ENCODE peak calls at places on chromosome 16, in nine cellular contexts. V is AG04450, E is A549, G is prostate gland, P is PC-3, U is thoracic aorta, Y is GM10248, X is tibial artery, Q is mammary epithelial cell. M is an unnamed sample.

GRCh38 chr16:57577691-57578224 is 35.3 kb downstream of the ADGRG5 start:
- DNase-seq in V (no peak), E (no peak), G (no peak), P (no peak), U (no peak), Y (no peak), X (no peak), Q (no peak), M (no peak)

GRCh38 chr16:80664798-80665197 is 124.0 kb downstream of the DYNLRB2 start:
- DNase-seq in V (no peak), E (no peak), G (no peak), P (peak), U (no peak), Y (no peak), X (no peak), Q (peak), M (no peak)

GRCh38 chr16:31452631-31453106 is 6.6 kb upstream of the ARMC5 start:
- DNase-seq in V (peak), E (no peak), G (no peak), P (peak), U (no peak), Y (no peak), X (peak), Q (peak), M (peak)

GRCh38 chr16:85086347-85087291 is 25.7 kb downstream of the CIBAR2 start:
- DNase-seq in V (no peak), E (peak), G (peak), P (peak), U (no peak), Y (peak), X (peak), Q (peak), M (peak)

GRCh38 chr16:85327731-85328664 is 215.7 kb upstream of the CIBAR2 start:
- DNase-seq in V (no peak), E (no peak), G (no peak), P (no peak), U (no peak), Y (no peak), X (no peak), Q (no peak), M (no peak)

GRCh38 chr16:4217246-4218131 is 24.4 kb downstream of the SRL start:
- DNase-seq in V (no peak), E (no peak), G (peak), P (no peak), U (no peak), Y (no peak), X (no peak), Q (no peak), M (no peak)

GRCh38 chr16:30958164-30959083 is 870 bp downstream of the SETD1A start:
- DNase-seq in V (no peak), E (peak), G (no peak), P (peak), U (no peak), Y (peak), X (peak), Q (peak), M (peak)

GRCh38 chr16:68737046-68737729 is at the start of gene CDH1:
- DNase-seq in V (no peak), E (no peak), G (peak), P (peak), U (no peak), Y (peak), X (no peak), Q (peak), M (peak)

GRCh38 chr16:67942200-67942509 is 1.8 kb downstream of the LCAT start:
- DNase-seq in V (no peak), E (peak), G (no peak), P (peak), U (no peak), Y (peak), X (peak), Q (no peak), M (peak)

GRCh38 chr16:3980311-3981111 is 100.0 kb upstream of the CREBBP start:
- DNase-seq in V (no peak), E (no peak), G (no peak), P (peak), U (no peak), Y (no peak), X (no peak), Q (no peak), M (peak)

GRCh38 chr16:21590791-21591190 is 8.6 kb upstream of the METTL9 start:
- DNase-seq in V (no peak), E (no peak), G (no peak), P (peak), U (no peak), Y (no peak), X (no peak), Q (no peak), M (no peak)

GRCh38 chr16:57699481-57699880 is 4.9 kb downstream of the DRC7 start:
- DNase-seq in V (no peak), E (no peak), G (no peak), P (no peak), U (no peak), Y (no peak), X (no peak), Q (no peak), M (no peak)

GRCh38 chr16:48117217-48118105 is 38.3 kb downstream of the ABCC12 start:
- DNase-seq in V (no peak), E (peak), G (no peak), P (peak), U (no peak), Y (peak), X (no peak), Q (no peak), M (peak)

GRCh38 chr16:70470927-70471341 is 16.5 kb downstream of the FCSK start:
- DNase-seq in V (no peak), E (peak), G (no peak), P (peak), U (no peak), Y (no peak), X (no peak), Q (no peak), M (peak)

GRCh38 chr16:30991052-30991451 is 6.0 kb downstream of the HSD3B7 start:
- DNase-seq in V (no peak), E (no peak), G (no peak), P (no peak), U (no peak), Y (no peak), X (no peak), Q (no peak), M (no peak)

GRCh38 chr16:72677662-72678447 is 370.1 kb downstream of the ZFHX3 start:
- DNase-seq in V (peak), E (no peak), G (no peak), P (peak), U (no peak), Y (no peak), X (no peak), Q (peak), M (peak)

GRCh38 chr16:1194665-1195392 is 30.2 kb downstream of the TPSG1 start:
- DNase-seq in V (no peak), E (no peak), G (no peak), P (no peak), U (no peak), Y (peak), X (no peak), Q (no peak), M (no peak)

GRCh38 chr16:68995011-68995504 is 110.4 kb upstream of the HAS3 start:
- DNase-seq in V (no peak), E (peak), G (peak), P (peak), U (no peak), Y (no peak), X (no peak), Q (peak), M (peak)

GRCh38 chr16:86572616-86573015 is 5.7 kb upstream of the FOXL1 start:
- DNase-seq in V (no peak), E (no peak), G (no peak), P (no peak), U (no peak), Y (no peak), X (no peak), Q (no peak), M (no peak)

GRCh38 chr16:10868089-10868488 is 8.9 kb upstream of the CIITA start:
- DNase-seq in V (no peak), E (no peak), G (no peak), P (no peak), U (no peak), Y (no peak), X (no peak), Q (no peak), M (no peak)

GRCh38 chr16:66036775-66037715 is 329.4 kb upstream of the CDH5 start:
- DNase-seq in V (no peak), E (no peak), G (peak), P (no peak), U (no peak), Y (no peak), X (peak), Q (no peak), M (no peak)

GRCh38 chr16:8931864-8932263 is 31.8 kb downstream of the USP7 start:
- DNase-seq in V (peak), E (no peak), G (peak), P (peak), U (no peak), Y (peak), X (peak), Q (peak), M (peak)

GRCh38 chr16:4410335-4411075 is 5.9 kb downstream of the CORO7 start:
- DNase-seq in V (peak), E (no peak), G (peak), P (peak), U (no peak), Y (no peak), X (no peak), Q (peak), M (peak)

GRCh38 chr16:58853830-58854229 is 119.7 kb upstream of the GOT2 start:
- DNase-seq in V (no peak), E (no peak), G (no peak), P (no peak), U (no peak), Y (no peak), X (no peak), Q (no peak), M (no peak)

GRCh38 chr16:7313170-7313569 is 19.5 kb upstream of the RBFOX1 start:
- DNase-seq in V (no peak), E (no peak), G (no peak), P (peak), U (no peak), Y (no peak), X (no peak), Q (no peak), M (no peak)
- TF ChIP-seq CTCF in V (no peak), E (peak), G (no peak), P (peak), U (no peak), Y (no peak), X (no peak), Q (no peak), M (no peak)

GRCh38 chr16:50369133-50369804 is 481 bp upstream of the BRD7 start:
- DNase-seq in V (no peak), E (no peak), G (no peak), P (no peak), U (no peak), Y (no peak), X (no peak), Q (no peak), M (no peak)
- TF ChIP-seq CTCF in V (no peak), E (no peak), G (no peak), P (no peak), U (no peak), Y (no peak), X (no peak), Q (no peak), M (no peak)

GRCh38 chr16:2464333-2464732 is 4.4 kb downstream of the TEDC2 start:
- DNase-seq in V (no peak), E (no peak), G (no peak), P (no peak), U (no peak), Y (no peak), X (no peak), Q (no peak), M (no peak)

GRCh38 chr16:2467301-2468141 is 3.6 kb upstream of the NTN3 start:
- DNase-seq in V (no peak), E (peak), G (peak), P (peak), U (no peak), Y (peak), X (peak), Q (peak), M (peak)

GRCh38 chr16:2466667-2467300 is 4.3 kb upstream of the NTN3 start:
- DNase-seq in V (no peak), E (no peak), G (no peak), P (no peak), U (no peak), Y (no peak), X (no peak), Q (no peak), M (no peak)

GRCh38 chr16:2468142-2468724 is 2.9 kb upstream of the NTN3 start:
- DNase-seq in V (no peak), E (peak), G (peak), P (peak), U (no peak), Y (peak), X (no peak), Q (peak), M (peak)

GRCh38 chr16:2465653-2466415 is 5.3 kb upstream of the NTN3 start:
- DNase-seq in V (no peak), E (peak), G (no peak), P (peak), U (no peak), Y (no peak), X (no peak), Q (no peak), M (no peak)
- TF ChIP-seq CTCF in V (peak), E (no peak), G (peak), P (no peak), U (no peak), Y (peak), X (no peak), Q (peak), M (no peak)

DNA sequence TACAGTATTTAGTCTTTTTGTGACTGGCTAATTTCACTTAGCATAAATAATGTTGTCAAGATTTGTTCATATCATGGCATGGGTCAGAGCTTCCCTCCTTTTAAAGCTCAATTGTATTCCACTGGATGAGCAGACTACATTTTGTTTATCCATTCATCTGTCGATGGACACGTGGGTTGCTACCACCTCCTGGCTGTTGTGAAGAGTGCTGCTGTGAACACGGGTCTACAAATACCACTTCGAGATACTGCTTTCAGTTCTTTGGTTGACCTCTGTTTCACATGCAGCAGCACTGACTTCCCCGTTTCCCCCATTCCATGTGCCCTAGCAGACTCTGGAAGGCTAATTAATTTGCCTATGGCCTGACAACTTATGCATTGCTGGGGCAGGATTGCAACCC is 285.4 kb downstream of the SHISA9 start:
- DNase-seq in V (no peak), E (no peak), G (no peak), P (no peak), U (no peak), Y (no peak), X (no peak), Q (peak), M (peak)
- TF ChIP-seq CTCF in V (no peak), E (no peak), G (no peak), P (no peak), U (no peak), Y (no peak), X (no peak), Q (no peak), M (no peak)

DNA sequence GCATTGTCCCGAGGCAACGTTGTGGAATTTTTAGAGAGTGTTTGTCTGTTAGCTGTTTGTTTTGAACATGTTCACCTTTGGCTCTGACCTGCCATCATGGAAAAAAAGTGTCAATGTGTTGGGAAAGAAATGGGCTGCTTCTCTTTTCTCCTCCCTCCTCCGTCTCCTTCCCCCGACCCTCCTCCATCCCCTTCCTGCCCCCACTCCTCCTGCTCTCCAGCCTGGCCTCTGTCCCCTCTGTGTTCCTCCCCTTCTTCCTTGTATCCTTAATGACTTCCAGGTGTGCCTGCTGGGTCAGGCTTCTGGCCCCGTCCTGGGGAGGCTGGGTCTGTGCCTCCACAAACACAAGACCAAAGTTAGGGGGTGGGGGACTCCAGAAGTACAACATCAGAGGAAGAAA is 463.0 kb downstream of the MAF start:
- DNase-seq in V (no peak), E (no peak), G (no peak), P (no peak), U (no peak), Y (no peak), X (no peak), Q (no peak), M (no peak)
- TF ChIP-seq CTCF in V (no peak), E (no peak), G (no peak), P (no peak), U (no peak), Y (no peak), X (no peak), Q (no peak), M (no peak)

DNA sequence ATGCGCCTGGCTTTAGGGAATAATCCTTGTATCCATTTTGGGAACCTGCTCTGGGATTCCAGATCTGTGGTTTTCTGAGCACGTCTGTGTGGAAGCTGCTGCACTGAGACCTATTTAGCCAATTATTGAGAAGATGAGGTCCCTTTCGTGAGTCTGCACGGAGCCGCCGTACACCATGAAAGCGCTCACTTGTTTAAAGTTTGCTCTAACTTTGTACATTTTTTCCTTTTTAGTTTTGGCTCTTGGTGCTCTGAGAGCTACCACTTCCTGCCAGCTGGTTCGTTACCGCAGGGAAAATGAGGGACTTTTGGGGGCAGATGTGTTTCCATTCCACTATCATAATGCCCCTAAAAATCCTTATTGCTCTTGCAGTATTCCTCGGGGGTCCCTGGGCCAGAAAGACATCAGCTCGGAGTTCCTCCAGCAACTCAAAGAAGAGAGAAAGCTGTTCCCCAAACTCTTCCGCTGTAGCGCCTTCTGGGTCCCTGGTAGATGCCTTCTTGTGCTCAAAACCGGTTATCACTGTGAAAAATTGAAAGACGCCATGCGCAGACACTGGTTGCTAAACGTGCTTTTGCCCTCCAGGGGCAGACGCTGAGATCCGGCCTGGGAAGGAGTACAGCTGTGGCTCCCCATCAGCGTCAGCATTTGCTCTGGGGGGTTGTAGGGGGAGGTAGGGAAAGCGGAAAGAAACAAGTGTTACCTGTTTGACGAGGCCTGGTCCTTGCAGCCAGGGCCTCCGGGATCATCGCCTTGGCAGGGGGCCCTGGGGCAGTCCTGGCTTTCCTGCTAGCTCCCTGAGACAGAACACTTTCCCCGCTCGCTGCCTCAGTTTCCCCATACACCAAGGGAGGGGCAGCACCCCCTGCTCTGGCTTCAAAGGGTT is 238.1 kb downstream of the MRTFB start:
- DNase-seq in V (no peak), E (no peak), G (peak), P (peak), U (no peak), Y (peak), X (no peak), Q (peak), M (no peak)
- TF ChIP-seq CTCF in V (peak), E (no peak), G (no peak), P (peak), U (no peak), Y (no peak), X (no peak), Q (peak), M (no peak)

DNA sequence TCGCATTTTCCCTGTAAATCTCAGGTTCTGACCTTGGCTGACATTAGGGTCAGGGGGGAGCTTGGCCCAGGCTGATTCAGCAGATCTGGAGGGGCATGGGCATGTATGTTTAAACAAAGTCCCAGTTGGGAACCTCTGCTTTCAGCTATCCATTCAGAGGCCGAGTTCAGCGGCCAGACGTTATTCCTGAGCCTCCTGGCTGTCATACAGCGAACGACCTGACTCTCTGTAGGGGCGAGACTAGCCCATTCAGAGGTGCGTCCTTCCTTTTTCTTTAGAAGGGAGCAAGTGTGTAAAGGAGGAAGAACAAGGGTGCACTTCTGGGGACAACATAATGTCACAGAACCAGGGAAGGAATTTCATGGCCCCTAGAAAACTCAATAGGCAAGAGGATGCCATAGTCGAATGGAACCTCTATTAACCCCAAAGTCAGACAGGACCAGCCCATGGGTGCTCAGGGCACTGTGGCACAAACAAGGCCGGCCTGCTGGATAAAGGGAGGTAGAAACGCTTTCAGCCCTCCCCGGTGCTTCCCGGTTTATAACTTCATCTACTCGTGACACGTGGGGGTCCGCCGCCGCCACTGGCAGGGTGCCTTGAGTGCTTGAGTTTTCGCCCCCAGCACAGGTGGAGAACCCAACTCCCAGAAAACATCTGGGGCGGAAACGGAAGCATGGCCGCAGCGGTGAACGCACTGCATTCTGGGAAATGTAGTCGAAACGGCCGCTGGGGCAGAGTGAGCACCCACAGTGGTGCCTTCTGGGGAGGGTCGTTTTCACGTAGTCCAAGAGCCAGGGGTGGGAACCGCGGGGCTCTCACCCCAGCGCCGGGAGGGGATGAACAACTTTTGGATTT is 33.2 kb upstream of the PLCG2 start:
- DNase-seq in V (no peak), E (peak), G (peak), P (no peak), U (no peak), Y (peak), X (peak), Q (peak), M (peak)
- TF ChIP-seq CTCF in V (no peak), E (no peak), G (no peak), P (no peak), U (no peak), Y (no peak), X (no peak), Q (no peak), M (no peak)

GRCh38 chr16:53745126-53745525 is 41.2 kb downstream of the FTO start:
- DNase-seq in V (no peak), E (no peak), G (no peak), P (peak), U (no peak), Y (no peak), X (no peak), Q (peak), M (peak)

GRCh38 chr16:53743149-53743566 is 39.2 kb downstream of the FTO start:
- DNase-seq in V (no peak), E (no peak), G (no peak), P (peak), U (no peak), Y (no peak), X (no peak), Q (peak), M (peak)

GRCh38 chr16:53744449-53744848 is 40.5 kb downstream of the FTO start:
- DNase-seq in V (no peak), E (no peak), G (no peak), P (peak), U (no peak), Y (peak), X (no peak), Q (no peak), M (no peak)

GRCh38 chr16:53741546-53741945 is 37.6 kb downstream of the FTO start:
- DNase-seq in V (no peak), E (no peak), G (no peak), P (peak), U (no peak), Y (no peak), X (no peak), Q (peak), M (no peak)

GRCh38 chr16:53745753-53746258 is 41.9 kb downstream of the FTO start:
- DNase-seq in V (no peak), E (no peak), G (no peak), P (peak), U (no peak), Y (no peak), X (no peak), Q (peak), M (peak)
- TF ChIP-seq CTCF in V (peak), E (no peak), G (no peak), P (peak), U (no peak), Y (no peak), X (no peak), Q (peak), M (no peak)